ENCODE peak calls at places on chromosomes 7 and 10, in seven cellular contexts. P, L, Y, M, I, U and Q are unnamed samples.

GRCh38 chr10:43237128-43237527 is 29.7 kb downstream of the RASGEF1A start:
- DNase-seq in P (no peak), L (no peak), Y (no peak), M (no peak), I (no peak), U (no peak), Q (no peak)

GRCh38 chr10:129342385-129342784 is 124.7 kb upstream of the MGMT start:
- DNase-seq in P (no peak), L (no peak), Y (no peak), M (no peak), I (no peak), U (no peak), Q (no peak)

GRCh38 chr10:71395621-71396020 is 1.1 kb upstream of the CDH23 start:
- DNase-seq in P (peak), L (no peak), Y (no peak), M (no peak), I (no peak), U (peak), Q (no peak)

GRCh38 chr7:143331179-143331825 is 15.4 kb downstream of the CLCN1 start:
- DNase-seq in P (no peak), L (peak), Y (peak), M (peak), I (peak), U (peak), Q (peak)

GRCh38 chr10:93465806-93466675 is 16.1 kb downstream of the MYOF start:
- DNase-seq in P (no peak), L (peak), Y (no peak), M (peak), I (peak), U (peak), Q (peak)

GRCh38 chr10:113992601-113993011 is 51.1 kb upstream of the ADRB1 start:
- DNase-seq in P (no peak), L (no peak), Y (no peak), M (no peak), I (peak), U (no peak), Q (no peak)

GRCh38 chr7:12256025-12256570 is 45.0 kb downstream of the TMEM106B start:
- DNase-seq in P (no peak), L (no peak), Y (no peak), M (peak), I (peak), U (peak), Q (peak)

GRCh38 chr7:155404976-155405375 is 53.0 kb upstream of the EN2 start:
- DNase-seq in P (no peak), L (no peak), Y (no peak), M (no peak), I (no peak), U (no peak), Q (no peak)

GRCh38 chr7:118907911-118908527 is 683.5 kb downstream of the ANKRD7 start:
- DNase-seq in P (no peak), L (no peak), Y (no peak), M (no peak), I (no peak), U (no peak), Q (no peak)

GRCh38 chr7:3464900-3465622 is 164.0 kb downstream of the SDK1 start:
- DNase-seq in P (no peak), L (no peak), Y (no peak), M (no peak), I (no peak), U (no peak), Q (no peak)

GRCh38 chr10:93471110-93471651 is 11.0 kb downstream of the MYOF start:
- DNase-seq in P (no peak), L (peak), Y (peak), M (peak), I (peak), U (peak), Q (peak)

GRCh38 chr7:159209429-159209828 is 64.8 kb upstream of the VIPR2 start:
- DNase-seq in P (no peak), L (no peak), Y (no peak), M (no peak), I (no peak), U (no peak), Q (no peak)

GRCh38 chr10:103519798-103520197 is 26.3 kb downstream of the NEURL1 start:
- DNase-seq in P (no peak), L (no peak), Y (no peak), M (no peak), I (no peak), U (no peak), Q (no peak)

GRCh38 chr7:98265841-98266271 is 13.8 kb upstream of the TECPR1 start:
- DNase-seq in P (no peak), L (no peak), Y (no peak), M (peak), I (no peak), U (no peak), Q (no peak)

DNA sequence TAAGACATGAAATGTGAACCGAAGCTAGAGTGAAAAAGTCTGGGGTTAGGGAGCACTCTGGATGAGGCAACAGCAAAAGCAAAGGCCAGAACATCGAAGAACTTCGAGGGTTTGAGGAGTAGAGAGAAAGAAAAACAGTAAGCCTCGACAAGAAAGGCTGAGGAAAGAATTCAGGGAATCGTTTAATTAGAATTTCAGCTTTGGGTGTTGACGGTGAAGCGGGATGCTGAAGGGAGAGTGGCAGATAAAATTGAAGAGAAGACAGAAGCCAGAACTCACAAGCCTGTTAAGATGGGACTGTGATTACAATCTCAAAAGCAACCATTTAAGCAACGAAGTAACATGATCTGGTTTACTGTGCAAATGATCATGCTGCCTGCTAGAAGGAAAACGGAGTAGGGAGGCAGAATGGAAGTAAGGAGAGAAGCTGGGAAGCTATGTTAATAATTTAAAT is 2.1 kb downstream of the TRDMT1 start:
- DNase-seq in P (no peak), L (peak), Y (no peak), M (peak), I (peak), U (no peak), Q (no peak)
- H3K4me3 ChIP-seq in P (no peak), L (peak), Y (peak), M (peak), I (peak), U (no peak), Q (no peak)

GRCh38 chr7:108805808-108806397 is 236.2 kb downstream of the DNAJB9 start:
- DNase-seq in P (no peak), L (peak), Y (no peak), M (peak), I (peak), U (peak), Q (peak)
- TF ChIP-seq CTCF in P (no peak), L (peak), Y (no peak), M (peak), I (peak), U (peak), Q (peak)

DNA sequence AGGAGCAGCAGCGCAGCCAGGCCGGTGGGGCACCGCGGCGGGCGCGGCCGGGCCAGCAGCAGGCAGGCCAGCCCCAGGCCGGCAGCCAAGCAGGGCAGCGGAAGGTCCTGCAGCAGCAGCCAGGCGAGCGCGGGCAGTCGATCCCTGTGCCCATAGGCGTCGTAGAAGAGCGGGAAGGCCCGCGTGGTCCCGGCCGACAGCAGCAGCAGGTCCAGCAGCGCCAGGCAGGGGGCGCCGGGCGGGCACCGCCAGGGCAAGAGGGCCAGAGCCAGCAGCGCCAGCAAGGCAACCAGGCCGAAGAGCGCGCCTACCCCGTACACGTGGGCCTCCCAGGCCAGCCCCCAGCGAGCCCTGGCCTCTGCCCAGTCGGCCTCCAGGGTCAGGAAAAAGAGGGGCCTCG is 8.4 kb upstream of the RBM28 start:
- DNase-seq in P (no peak), L (peak), Y (no peak), M (peak), I (no peak), U (peak), Q (peak)
- H3K4me3 ChIP-seq in P (no peak), L (no peak), Y (no peak), M (no peak), I (no peak), U (no peak), Q (no peak)

GRCh38 chr10:50794490-50794889 is 54.8 kb downstream of the ASAH2B start:
- DNase-seq in P (no peak), L (no peak), Y (no peak), M (no peak), I (peak), U (no peak), Q (peak)

GRCh38 chr10:50788951-50789904 is 49.5 kb downstream of the ASAH2B start:
- DNase-seq in P (no peak), L (peak), Y (peak), M (peak), I (peak), U (peak), Q (peak)
- TF ChIP-seq CTCF in P (no peak), L (peak), Y (peak), M (peak), I (peak), U (peak), Q (peak)

GRCh38 chr7:32501522-32501921 is 6.2 kb downstream of the AVL9 start:
- DNase-seq in P (no peak), L (peak), Y (no peak), M (peak), I (peak), U (no peak), Q (peak)
- H3K4me3 ChIP-seq in P (no peak), L (no peak), Y (no peak), M (no peak), I (peak), U (no peak), Q (no peak)

DNA sequence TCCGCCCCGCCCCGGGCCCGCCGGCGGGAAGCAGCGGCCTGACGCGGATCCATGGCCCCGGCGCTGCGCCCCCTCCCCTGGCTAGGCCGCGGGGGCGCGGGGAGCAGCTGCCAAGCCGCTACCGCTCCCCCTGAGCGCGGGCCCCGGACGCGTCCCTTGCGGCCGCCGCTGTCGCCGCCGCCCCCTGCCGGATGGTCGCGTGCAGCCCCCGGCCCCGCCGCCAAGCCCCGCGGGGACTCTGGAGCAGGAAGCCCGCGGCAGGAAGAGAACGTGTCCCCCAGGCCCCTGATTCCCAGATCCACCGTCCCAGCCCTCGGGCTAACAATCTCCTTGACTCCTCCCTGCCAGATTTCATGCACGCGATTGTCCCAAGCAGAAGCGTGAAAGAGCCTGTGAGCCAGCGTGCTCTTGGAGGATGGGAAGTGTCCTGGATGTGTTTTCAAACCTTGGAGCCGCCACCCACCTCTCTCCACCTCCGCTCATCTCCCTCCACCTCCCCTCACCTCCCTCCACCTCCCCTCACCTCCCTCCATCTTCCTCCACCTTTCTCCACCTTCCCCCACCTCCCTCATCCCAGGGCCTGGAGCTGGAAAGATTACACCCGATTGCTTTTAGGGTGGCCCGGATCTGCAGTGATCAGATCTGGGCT is 419 bp upstream of the PRTFDC1 start:
- DNase-seq in P (peak), L (peak), Y (no peak), M (no peak), I (peak), U (peak), Q (peak)
- TF ChIP-seq CTCF in P (peak), L (no peak), Y (no peak), M (peak), I (no peak), U (peak), Q (no peak)

DNA sequence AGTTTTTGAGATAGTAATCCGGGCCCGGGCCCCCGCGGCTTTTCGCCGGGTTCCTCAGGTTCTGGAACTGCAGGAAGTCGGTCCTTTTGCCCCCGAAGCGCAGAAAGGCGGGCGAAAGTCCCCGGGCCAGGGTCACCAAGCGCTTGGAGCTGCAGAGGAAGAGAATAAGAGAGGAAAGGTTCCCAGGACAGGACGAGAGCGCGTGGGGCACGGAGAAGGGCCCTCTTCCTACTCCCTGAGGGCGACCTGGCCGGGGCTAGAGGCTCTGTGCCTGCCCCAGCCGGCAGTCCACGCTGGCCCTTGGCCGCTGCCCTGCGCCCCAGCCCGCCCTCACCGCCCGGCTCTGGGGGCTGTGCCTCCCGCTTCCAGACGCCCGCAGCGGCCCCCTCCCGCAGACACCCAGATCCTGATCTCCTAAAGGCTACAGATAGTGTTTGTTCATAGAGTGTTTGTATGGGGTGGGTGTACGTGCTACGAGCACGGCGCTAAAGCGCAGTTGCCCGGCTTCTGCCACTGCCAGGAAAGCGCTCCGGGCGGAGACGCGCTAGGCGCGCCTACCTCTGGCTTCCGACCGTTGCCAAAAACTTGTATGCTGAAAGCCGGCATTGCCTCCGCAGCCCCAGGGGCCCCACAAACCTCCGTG is 3.2 kb downstream of the HPSE2 start:
- DNase-seq in P (no peak), L (peak), Y (no peak), M (no peak), I (no peak), U (no peak), Q (no peak)
- H3K4me3 ChIP-seq in P (no peak), L (peak), Y (no peak), M (no peak), I (no peak), U (no peak), Q (no peak)

DNA sequence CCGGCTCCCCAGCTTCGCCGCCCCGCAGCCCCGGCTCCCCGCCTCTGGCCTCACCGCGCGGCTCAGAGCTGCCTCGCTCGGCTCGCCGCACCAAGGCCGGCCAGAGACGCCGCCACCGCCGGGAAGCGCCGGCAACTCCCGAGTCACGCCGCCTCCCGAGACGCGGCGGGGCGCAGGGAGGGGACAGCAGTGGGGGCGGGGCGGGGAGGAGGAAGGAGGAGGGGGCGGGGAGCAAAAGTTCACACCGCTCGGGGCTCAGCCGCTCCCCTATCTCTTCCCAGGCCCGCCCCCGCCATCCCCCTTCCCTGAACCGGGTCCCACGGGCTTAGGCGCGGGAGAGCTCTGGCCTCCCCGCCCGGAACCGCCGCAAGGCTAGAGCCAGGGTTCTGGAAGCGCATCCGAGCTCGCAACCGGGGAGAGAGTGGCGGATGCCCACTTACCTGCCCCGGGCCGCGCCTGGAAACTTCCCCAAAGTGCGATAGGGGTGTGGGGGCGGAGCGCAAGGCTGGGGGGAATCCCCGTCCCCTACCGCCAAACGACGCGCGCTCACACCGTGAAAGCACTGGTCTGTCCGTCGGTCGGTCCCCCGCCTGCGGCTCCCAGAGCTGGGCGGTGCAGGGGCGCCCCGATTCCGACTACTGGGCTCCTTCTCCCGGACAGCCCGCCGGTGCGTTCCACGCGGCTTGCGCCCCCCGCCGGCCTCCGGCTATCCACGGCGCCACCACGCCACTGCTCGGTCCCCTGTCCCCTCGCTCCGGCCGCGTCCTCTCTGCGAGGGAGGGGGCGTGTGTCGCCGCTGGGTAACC is 925 bp downstream of the CHST15 start:
- DNase-seq in P (no peak), L (peak), Y (no peak), M (peak), I (peak), U (peak), Q (peak)
- TF ChIP-seq CTCF in P (no peak), L (peak), Y (no peak), M (no peak), I (peak), U (peak), Q (no peak)

DNA sequence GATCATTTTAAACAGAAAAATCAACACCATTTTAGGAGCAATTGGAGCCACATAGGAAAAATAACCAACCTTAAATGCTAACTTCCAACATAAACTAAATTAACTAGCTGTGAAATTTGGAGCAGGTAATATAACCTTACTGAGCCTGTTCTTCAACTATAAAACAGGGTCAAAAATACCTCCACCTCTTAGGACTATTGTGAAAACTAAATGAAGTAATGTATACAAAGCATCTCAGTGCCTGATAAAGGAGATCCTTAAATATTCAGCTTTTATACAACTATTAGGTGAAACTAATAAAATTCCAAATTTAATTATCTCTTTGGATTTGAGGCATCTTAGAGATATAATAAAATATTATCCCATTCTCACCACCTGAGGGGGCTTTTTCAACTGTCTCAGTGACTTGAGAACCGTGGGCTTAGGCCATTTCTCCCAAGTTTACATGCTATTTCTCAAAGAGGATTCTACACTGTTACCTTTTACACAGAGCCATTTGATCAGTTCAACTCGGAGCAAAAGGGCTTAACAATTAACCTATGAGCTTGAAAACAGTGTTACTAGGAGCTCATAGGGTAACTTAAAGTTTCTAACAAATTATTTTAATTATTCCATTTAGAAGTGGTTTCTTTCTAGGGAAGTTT is 165.0 kb upstream of the ASAH2 start:
- DNase-seq in P (no peak), L (no peak), Y (no peak), M (no peak), I (no peak), U (peak), Q (no peak)
- H3K4me3 ChIP-seq in P (no peak), L (no peak), Y (no peak), M (no peak), I (no peak), U (peak), Q (no peak)

GRCh38 chr10:79208251-79208983 is 138.9 kb upstream of the PPIF start:
- DNase-seq in P (no peak), L (no peak), Y (no peak), M (no peak), I (no peak), U (no peak), Q (no peak)

GRCh38 chr10:79209340-79209739 is 137.9 kb upstream of the PPIF start:
- DNase-seq in P (no peak), L (no peak), Y (no peak), M (no peak), I (no peak), U (no peak), Q (no peak)

GRCh38 chr10:79209831-79210230 is 137.4 kb upstream of the PPIF start:
- DNase-seq in P (no peak), L (no peak), Y (no peak), M (no peak), I (no peak), U (no peak), Q (no peak)

GRCh38 chr10:79210672-79211071 is 136.6 kb upstream of the PPIF start:
- DNase-seq in P (no peak), L (no peak), Y (no peak), M (no peak), I (no peak), U (no peak), Q (no peak)

GRCh38 chr10:79211616-79212015 is 135.7 kb upstream of the PPIF start:
- DNase-seq in P (no peak), L (no peak), Y (no peak), M (no peak), I (no peak), U (no peak), Q (no peak)
- TF ChIP-seq CTCF in P (no peak), L (no peak), Y (no peak), M (no peak), I (no peak), U (no peak), Q (no peak)